ENCODE peak calls at places on chromosomes 16 and 17, in eight cellular contexts. Z is neural progenitor cell, I is MM.1S, M is HCT116, D is PC-3, N is GM23338, F is hepatocyte, Y is SK-N-SH. A is an unnamed sample.
A peak's percentile ranks its signal among the peaks of the same experiment; 100 is the strongest.

GRCh38 chr16:69865701-69866100 is 85.4 kb upstream of the CLEC18A start:
- DNase-seq in I (no peak), D (no peak), N (peak; percentile 37), Y (no peak), M (no peak), Z (peak; percentile 44), F (no peak), A (no peak)

GRCh38 chr17:47275245-47275984 is 21.8 kb downstream of the ITGB3 start:
- DNase-seq in Y (peak; percentile 93), F (peak; percentile 88), N (peak; percentile 71), I (no peak), Z (peak; percentile 78), M (no peak), D (peak; percentile 95), A (no peak)

GRCh38 chr17:63042443-63042842 is 76.4 kb downstream of the TANC2 start:
- DNase-seq in N (peak; percentile 6), Z (no peak), I (no peak), M (no peak), F (no peak), Y (no peak), D (no peak), A (no peak)

GRCh38 chr16:1678500-1679098 is 520 bp downstream of the JPT2 start:
- DNase-seq in I (no peak), Z (peak; percentile 41), D (peak; percentile 48), M (no peak), N (peak; percentile 44), Y (no peak), F (peak; percentile 75), A (peak; percentile 33)

GRCh38 chr17:50703162-50703561 is 4.6 kb downstream of the ANKRD40 start:
- DNase-seq in Y (no peak), F (no peak), Z (no peak), D (no peak), I (no peak), N (no peak), M (no peak), A (no peak)

GRCh38 chr16:2459647-2460390 is at the start of gene TEDC2:
- DNase-seq in Z (peak; percentile 100), M (peak; percentile 86), D (peak; percentile 93), I (peak; percentile 98), F (peak; percentile 99), N (peak; percentile 99), Y (peak; percentile 99), A (peak; percentile 98)

GRCh38 chr16:1152651-1153259 is at the start of gene CACNA1H:
- DNase-seq in I (no peak), Y (peak; percentile 86), D (no peak), M (no peak), F (peak; percentile 77), N (peak; percentile 75), Z (peak; percentile 86), A (no peak)

GRCh38 chr16:80986557-80986956 is 20.1 kb downstream of the CMC2 start:
- DNase-seq in N (no peak), M (no peak), D (no peak), Z (no peak), Y (no peak), I (no peak), F (no peak), A (no peak)

GRCh38 chr17:50136096-50136687 is 6.2 kb upstream of the SAMD14 start:
- DNase-seq in I (no peak), Z (no peak), M (no peak), N (no peak), F (no peak), D (no peak), Y (no peak), A (no peak)

GRCh38 chr17:55527520-55528118 is 16.4 kb upstream of the SMIM36 start:
- DNase-seq in Y (peak; percentile 74), D (peak; percentile 70), N (peak; percentile 75), Z (peak; percentile 76), I (peak; percentile 13), F (peak; percentile 72), M (peak; percentile 42), A (peak; percentile 48)

GRCh38 chr16:46745594-46745993 is 2.5 kb downstream of the MYLK3 start:
- DNase-seq in Z (no peak), Y (no peak), M (no peak), F (no peak), N (peak; percentile 10), D (no peak), I (no peak), A (no peak)

GRCh38 chr17:15343749-15344148 is 2.4 kb upstream of the TEKT3 start:
- DNase-seq in Z (no peak), D (peak; percentile 42), N (no peak), I (no peak), F (peak; percentile 61), M (no peak), Y (no peak), A (no peak)

GRCh38 chr17:81712468-81713003 is 452 bp downstream of the SLC25A10 start:
- DNase-seq in M (no peak), Y (peak; percentile 90), D (peak; percentile 25), I (peak; percentile 37), F (peak; percentile 81), Z (peak; percentile 60), N (no peak), A (peak; percentile 62)
- TF ChIP-seq CTCF in M (no peak), Y (peak; percentile 29), D (no peak), I (peak; percentile 20), F (no peak), Z (peak; percentile 23), N (no peak), A (peak; percentile 40)

GRCh38 chr17:45722161-45722560 is 62.0 kb upstream of the CRHR1 start:
- DNase-seq in D (peak; percentile 69), M (peak; percentile 16), N (peak; percentile 77), I (no peak), Y (peak; percentile 76), Z (peak; percentile 83), F (peak; percentile 23), A (no peak)
- TF ChIP-seq EZH2phosphoT487 in D (no peak), M (no peak), N (no peak), I (no peak), Y (no peak), Z (no peak), F (no peak), A (no peak)

GRCh38 chr17:10051112-10051511 is 146.0 kb upstream of the RCVRN start:
- DNase-seq in Z (no peak), I (no peak), M (no peak), F (no peak), D (no peak), Y (no peak), N (no peak), A (no peak)

GRCh38 chr17:10053976-10054551 is 144.3 kb downstream of the GAS7 start:
- DNase-seq in N (no peak), D (no peak), M (no peak), Z (no peak), Y (no peak), I (no peak), F (no peak), A (no peak)

GRCh38 chr17:10052414-10052813 is 146.0 kb downstream of the GAS7 start:
- DNase-seq in M (no peak), Z (no peak), Y (no peak), I (no peak), N (no peak), D (no peak), F (no peak), A (no peak)

GRCh38 chr17:10048951-10049350 is 143.9 kb upstream of the RCVRN start:
- DNase-seq in D (no peak), M (no peak), Z (no peak), N (no peak), I (no peak), Y (no peak), F (no peak), A (no peak)

DNA sequence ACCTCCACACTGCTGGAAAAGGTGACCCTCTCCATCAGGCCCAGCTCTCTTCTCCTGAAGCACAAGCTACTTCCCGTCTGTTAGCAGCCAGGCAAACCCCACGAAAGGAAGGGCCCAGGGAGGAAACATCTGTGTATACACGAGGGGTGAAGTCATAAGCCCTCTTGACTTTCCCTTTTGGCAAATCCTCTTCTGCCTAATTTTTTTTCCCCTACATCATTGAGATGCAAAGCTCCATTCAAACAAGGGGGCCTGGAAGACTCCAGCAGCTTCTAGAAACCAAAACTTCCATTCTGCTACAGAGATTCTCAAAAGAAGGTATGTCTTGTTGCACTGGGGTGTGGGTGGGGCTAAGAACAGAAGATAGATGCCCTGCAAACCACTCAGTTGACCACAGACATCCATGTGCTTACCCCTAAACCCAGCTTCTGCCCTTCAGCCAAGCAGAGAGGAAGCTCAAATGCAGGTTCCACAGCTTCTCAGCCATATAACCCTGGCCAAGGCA is 145.6 kb upstream of the RCVRN start:
- DNase-seq in N (no peak), D (no peak), M (no peak), F (no peak), I (peak; percentile 7), Y (no peak), Z (no peak), A (no peak)
- TF ChIP-seq CTCF in N (no peak), D (no peak), M (no peak), F (no peak), I (no peak), Y (no peak), Z (no peak), A (no peak)

GRCh38 chr16:82063456-82064082 is 28.5 kb downstream of the HSD17B2 start:
- DNase-seq in Z (no peak), Y (no peak), N (no peak), I (no peak), F (no peak), D (peak; percentile 67), M (no peak), A (no peak)
- TF ChIP-seq EZH2phosphoT487 in Z (no peak), Y (no peak), N (no peak), I (no peak), F (no peak), D (no peak), M (no peak), A (no peak)

DNA sequence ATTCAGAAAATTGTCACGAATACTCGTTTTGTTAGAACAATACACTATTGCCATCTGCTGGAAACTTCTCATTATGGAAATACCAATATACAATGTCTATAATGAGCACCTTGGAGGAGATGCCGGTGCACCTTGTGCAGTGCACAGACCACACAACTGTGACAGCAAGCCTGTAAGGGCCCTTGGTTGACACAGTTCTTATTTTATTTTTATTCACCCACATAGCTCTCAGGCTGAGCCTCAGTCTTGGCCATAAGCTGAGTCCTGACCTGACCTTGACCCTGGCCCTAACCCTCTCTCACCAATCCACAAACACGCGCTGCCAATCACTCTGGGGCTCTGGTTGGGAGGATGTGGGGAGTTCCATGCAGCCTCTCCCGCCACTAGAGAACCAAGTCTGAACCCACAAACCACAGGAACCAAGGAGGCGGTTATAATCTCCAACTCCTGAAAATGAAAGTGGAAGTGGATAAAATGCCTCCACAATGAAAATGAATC is 7.6 kb downstream of the AIPL1 start:
- DNase-seq in M (no peak), F (no peak), Y (no peak), I (peak; percentile 87), N (no peak), D (peak; percentile 48), Z (no peak), A (no peak)
- TF ChIP-seq CTCF in M (peak; percentile 16), F (no peak), Y (peak; percentile 36), I (peak; percentile 32), N (no peak), D (peak; percentile 42), Z (no peak), A (peak; percentile 18)

A was measured in OCI-LY7.